ENCODE peak calls at places on chromosomes 6 and 20, in four cellular contexts. V is GM12878, D is HepG2, H is K562. Z is an unnamed sample.

GRCh38 chr6:34531580-34532201 is 24.4 kb downstream of the SPDEF start:
- DNase-seq in V (peak; percentile 17), D (no peak), H (peak; percentile 57), Z (no peak)

GRCh38 chr20:32570401-32571190 is 14.5 kb downstream of the NOL4L start:
- DNase-seq in V (no peak), D (no peak), H (peak; percentile 84), Z (no peak)

GRCh38 chr20:48283470-48284110 is 498.3 kb upstream of the SULF2 start:
- DNase-seq in V (no peak), D (peak; percentile 82), H (no peak), Z (no peak)

GRCh38 chr6:161228911-161229591 is 44.8 kb downstream of the AGPAT4 start:
- DNase-seq in V (no peak), D (no peak), H (peak; percentile 76), Z (no peak)

GRCh38 chr6:2545351-2545750 is 205.4 kb downstream of the MYLK4 start:
- DNase-seq in V (no peak), D (no peak), H (no peak), Z (no peak)

GRCh38 chr20:53578492-53579222 is 15.0 kb downstream of the ZNF217 start:
- DNase-seq in V (peak; percentile 76), D (peak; percentile 94), H (peak; percentile 79), Z (peak; percentile 67)

GRCh38 chr20:55232647-55233046 is 757.3 kb downstream of the DOK5 start:
- DNase-seq in V (no peak), D (no peak), H (no peak), Z (no peak)

GRCh38 chr20:10795286-10796026 is 121.7 kb upstream of the JAG1 start:
- DNase-seq in V (no peak), D (no peak), H (no peak), Z (no peak)

GRCh38 chr6:139336488-139336887 is 38.0 kb downstream of the CITED2 start:
- DNase-seq in V (no peak), D (no peak), H (no peak), Z (no peak)

GRCh38 chr6:71886184-71887005 is at the start of gene RIMS1:
- DNase-seq in V (no peak), D (no peak), H (no peak), Z (peak; percentile 62)

GRCh38 chr6:7389162-7389450 is 436 bp downstream of the CAGE1 start:
- DNase-seq in V (no peak), D (no peak), H (peak; percentile 71), Z (peak; percentile 56)

GRCh38 chr6:167140589-167141474 is 16.9 kb downstream of the GPR31 start:
- DNase-seq in V (no peak), D (peak; percentile 94), H (no peak), Z (no peak)

GRCh38 chr20:17704589-17705317 is 5.0 kb downstream of the BANF2 start:
- DNase-seq in V (no peak), D (no peak), H (no peak), Z (no peak)

GRCh38 chr6:21808551-21809181 is 215.1 kb downstream of the SOX4 start:
- DNase-seq in V (no peak), D (no peak), H (no peak), Z (no peak)

GRCh38 chr20:12916699-12917098 is 92.1 kb upstream of the SPTLC3 start:
- DNase-seq in V (no peak), D (peak; percentile 52), H (no peak), Z (no peak)

GRCh38 chr6:150352321-150353296 is 16.2 kb upstream of the IYD start:
- DNase-seq in V (no peak), D (no peak), H (no peak), Z (no peak)

GRCh38 chr6:23731609-23732008 is 394.4 kb upstream of the NRSN1 start:
- DNase-seq in V (no peak), D (no peak), H (no peak), Z (no peak)

GRCh38 chr6:23728707-23729106 is 397.3 kb upstream of the NRSN1 start:
- DNase-seq in V (no peak), D (no peak), H (no peak), Z (no peak)
- TF ChIP-seq SP1 in V (no peak), D (no peak), H (no peak), Z (no peak)

GRCh38 chr6:170093276-170093657 is 197.6 kb downstream of the DLL1 start:
- DNase-seq in V (no peak), D (no peak), H (no peak), Z (no peak)

GRCh38 chr6:170094686-170095272 is 196.1 kb downstream of the DLL1 start:
- DNase-seq in V (no peak), D (no peak), H (no peak), Z (no peak)

GRCh38 chr6:170092826-170093225 is 198.1 kb downstream of the DLL1 start:
- DNase-seq in V (no peak), D (no peak), H (no peak), Z (no peak)

GRCh38 chr6:170095273-170095976 is 195.5 kb downstream of the DLL1 start:
- DNase-seq in V (no peak), D (no peak), H (no peak), Z (no peak)

DNA sequence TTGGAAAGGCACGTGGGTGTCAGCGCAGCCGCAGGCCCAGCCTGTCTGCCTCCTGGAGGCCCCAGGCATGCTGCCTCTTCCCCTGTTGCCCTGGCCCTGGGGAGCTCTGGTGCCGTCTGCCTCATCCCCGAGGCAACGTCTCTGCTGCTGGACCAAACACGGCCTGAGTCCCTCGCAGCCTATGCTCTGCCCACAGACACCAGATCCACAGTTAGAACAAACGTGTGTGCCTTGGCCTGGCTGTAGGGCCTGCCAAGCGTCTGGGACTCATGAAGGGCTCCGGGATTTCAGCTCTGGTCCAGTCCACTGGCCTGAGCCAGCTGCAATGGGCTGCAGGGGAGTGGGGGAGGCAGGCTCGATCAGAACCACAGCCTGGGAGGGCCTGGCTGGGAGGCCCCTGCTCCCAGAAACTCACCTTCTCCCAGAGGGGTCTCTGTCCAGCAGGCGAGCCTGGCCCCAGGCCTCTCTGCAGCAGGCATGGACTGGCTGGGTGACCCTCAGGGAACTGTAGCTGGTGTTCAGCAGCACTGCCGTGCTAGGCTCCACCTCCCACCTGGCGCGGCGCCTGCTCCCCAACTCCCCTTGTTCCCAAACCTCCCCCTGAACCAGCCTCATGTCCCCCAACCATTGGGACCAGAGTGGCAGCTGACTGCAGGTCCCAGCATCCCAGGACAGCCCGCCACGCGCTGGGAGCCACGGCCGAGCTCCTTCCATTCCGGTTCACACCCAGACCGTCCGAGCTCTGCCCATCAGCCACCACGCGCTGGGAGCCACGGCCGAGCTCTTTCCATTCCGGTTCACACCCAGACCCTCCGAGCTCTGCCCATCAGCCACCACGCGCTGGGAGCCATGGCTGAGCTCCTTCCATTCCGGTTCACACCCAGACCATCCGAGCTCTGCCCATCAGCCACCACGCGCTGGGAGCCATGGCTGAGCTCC is 197.0 kb downstream of the DLL1 start:
- DNase-seq in V (no peak), D (no peak), H (no peak), Z (no peak)
- TF ChIP-seq TARDBP in V (no peak), D (no peak), H (no peak), Z (no peak)

GRCh38 chr6:143110572-143110971 is 49.9 kb downstream of the AIG1 start:
- DNase-seq in V (no peak), D (no peak), H (no peak), Z (no peak)
- TF ChIP-seq SP1 in V (no peak), D (no peak), H (no peak), Z (no peak)

DNA sequence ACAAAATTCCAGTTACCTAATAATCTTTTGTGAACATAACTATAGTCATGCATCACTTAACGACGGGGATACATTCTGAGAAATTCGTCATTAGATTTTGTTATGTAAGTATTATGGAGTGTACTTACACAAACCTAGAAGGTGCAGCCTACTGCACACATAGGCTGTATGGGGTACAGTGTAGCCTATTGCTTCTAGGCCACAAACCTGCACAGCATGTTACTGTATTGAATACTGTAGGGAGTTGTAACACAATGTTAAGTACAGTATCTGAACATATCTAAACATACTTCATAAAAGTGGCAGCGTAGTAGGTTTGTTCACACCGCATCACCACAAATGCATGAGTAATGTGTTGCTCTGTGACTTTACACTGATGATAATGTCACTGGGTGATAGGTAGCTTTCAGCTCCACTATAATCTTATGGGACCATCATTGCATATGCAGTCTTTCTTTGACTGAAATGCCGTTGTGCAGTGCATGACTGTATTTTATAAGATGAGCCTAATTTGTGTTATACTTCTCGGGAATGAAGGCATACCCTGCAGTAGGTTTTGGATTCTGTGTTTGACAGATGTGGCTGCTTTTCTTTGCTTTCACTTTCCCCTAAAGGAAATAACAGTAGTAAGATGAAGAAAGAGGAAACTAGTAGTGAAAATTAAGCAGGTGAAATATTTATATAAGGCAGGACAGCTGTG is 365.6 kb downstream of the FARS2 start:
- DNase-seq in V (peak; percentile 27), D (no peak), H (no peak), Z (no peak)
- TF ChIP-seq TARDBP in V (no peak), D (no peak), H (no peak), Z (no peak)